ENCODE peak calls at places on chromosomes 13 and 19, in six cellular contexts. D is PC-9, A is B cell, T is GM12865, G is neural progenitor cell, E is cardiac fibroblast. Y is an unnamed sample.
A peak's percentile ranks its signal among the peaks of the same experiment; 100 is the strongest.

GRCh38 chr19:4814625-4815425 is 16.7 kb downstream of the TICAM1 start:
- DNase-seq in E (peak; percentile 40), D (no peak), G (no peak), A (no peak), T (no peak), Y (no peak)

GRCh38 chr13:106799731-106800335 is 231.9 kb upstream of the ARGLU1 start:
- DNase-seq in T (no peak), A (no peak), G (peak; percentile 78), D (no peak), E (no peak), Y (no peak)

GRCh38 chr19:18895038-18895827 is 725 bp downstream of the CERS1 start:
- DNase-seq in E (peak; percentile 35), T (peak; percentile 35), G (peak; percentile 90), A (peak; percentile 77), D (peak; percentile 68), Y (peak; percentile 44)

GRCh38 chr13:70585109-70585508 is 476.9 kb upstream of the KLHL1 start:
- DNase-seq in T (no peak), D (no peak), A (no peak), G (no peak), E (no peak), Y (no peak)

GRCh38 chr19:41442473-41443360 is at the start of gene ERICH4:
- DNase-seq in D (no peak), T (no peak), E (no peak), G (no peak), A (no peak), Y (no peak)

GRCh38 chr13:73849292-73849691 is 284.9 kb downstream of the KLF12 start:
- DNase-seq in E (peak; percentile 67), T (peak; percentile 60), D (no peak), A (no peak), G (peak; percentile 64), Y (peak; percentile 34)

GRCh38 chr13:20716951-20717350 is 13.5 kb downstream of the IL17D start:
- DNase-seq in E (no peak), G (peak; percentile 92), T (no peak), D (no peak), A (no peak), Y (no peak)

GRCh38 chr19:54248016-54248601 is 5.5 kb upstream of the LILRA6 start:
- DNase-seq in G (no peak), T (peak; percentile 21), E (peak; percentile 54), D (no peak), A (peak; percentile 36), Y (no peak)

GRCh38 chr19:29667390-29667783 is 2.1 kb downstream of the PLEKHF1 start:
- DNase-seq in A (no peak), D (no peak), E (no peak), G (no peak), T (no peak), Y (no peak)

GRCh38 chr19:7628589-7629311 is 595 bp downstream of the XAB2 start:
- DNase-seq in G (peak; percentile 40), T (no peak), D (no peak), A (no peak), E (no peak), Y (no peak)

GRCh38 chr13:32205426-32206096 is 109.6 kb downstream of the ZAR1L start:
- DNase-seq in E (no peak), G (no peak), D (no peak), A (no peak), T (no peak), Y (no peak)

GRCh38 chr13:111210488-111210887 is 95.4 kb downstream of the ARHGEF7 start:
- DNase-seq in D (peak; percentile 31), T (no peak), G (peak; percentile 45), E (peak; percentile 84), A (no peak), Y (peak; percentile 23)

GRCh38 chr13:34343413-34343812 is 525.5 kb downstream of the RFC3 start:
- DNase-seq in A (no peak), D (no peak), E (no peak), G (no peak), T (no peak), Y (no peak)

GRCh38 chr13:46386996-46387851 is at the start of gene RUBCNL:
- DNase-seq in T (peak; percentile 72), A (peak; percentile 78), E (peak; percentile 51), G (peak; percentile 84), D (no peak), Y (peak; percentile 68)

GRCh38 chr13:39102981-39103490 is 64.8 kb downstream of the NHLRC3 start:
- DNase-seq in E (no peak), G (no peak), D (no peak), T (no peak), A (no peak), Y (no peak)

GRCh38 chr19:45446295-45446694 is 21.5 kb upstream of the FOSB start:
- DNase-seq in D (no peak), E (peak; percentile 73), T (peak; percentile 62), A (no peak), G (peak; percentile 49), Y (peak; percentile 60)
- TF ChIP-seq CTCF in D (peak; percentile 64), E (peak; percentile 40), T (peak; percentile 45), A (peak; percentile 47), G (peak; percentile 43), Y (peak; percentile 31)

GRCh38 chr19:52535831-52536800 is 8.6 kb downstream of the ZNF808 start:
- DNase-seq in G (peak; percentile 96), A (peak; percentile 73), E (peak; percentile 84), D (no peak), T (peak; percentile 86), Y (peak; percentile 91)
- TF ChIP-seq CTCF in G (peak; percentile 28), A (no peak), E (peak; percentile 24), D (no peak), T (no peak), Y (no peak)

GRCh38 chr13:114263590-114263989 is 17.8 kb upstream of the UPF3A start:
- DNase-seq in A (no peak), G (no peak), D (no peak), T (peak; percentile 55), E (no peak), Y (no peak)
- TF ChIP-seq CTCF in A (no peak), G (no peak), D (no peak), T (no peak), E (no peak), Y (no peak)

GRCh38 chr19:39409886-39410619 is 2.4 kb upstream of the PLEKHG2 start:
- DNase-seq in G (peak; percentile 68), D (no peak), E (peak; percentile 74), T (peak; percentile 87), A (peak; percentile 92), Y (no peak)
- TF ChIP-seq CTCF in G (no peak), D (no peak), E (no peak), T (no peak), A (no peak), Y (no peak)

GRCh38 chr19:6551607-6552450 is 21.0 kb downstream of the TNFSF9 start:
- DNase-seq in D (no peak), E (peak; percentile 15), T (peak; percentile 90), A (peak; percentile 70), G (peak; percentile 83), Y (no peak)
- TF ChIP-seq CTCF in D (no peak), E (peak; percentile 12), T (peak; percentile 58), A (peak; percentile 47), G (peak; percentile 66), Y (no peak)

GRCh38 chr13:49436890-49437289 is 7.0 kb downstream of the CAB39L start:
- DNase-seq in E (peak; percentile 80), A (no peak), T (no peak), G (no peak), D (no peak), Y (peak; percentile 30)
- TF ChIP-seq CTCF in E (no peak), A (no peak), T (no peak), G (no peak), D (peak; percentile 51), Y (peak; percentile 14)

GRCh38 chr13:114023716-114024602 is 50.1 kb upstream of the C13orf46 start:
- DNase-seq in T (no peak), A (no peak), D (no peak), E (no peak), G (no peak), Y (no peak)
- TF ChIP-seq CTCF in T (no peak), A (no peak), D (peak; percentile 26), E (no peak), G (no peak), Y (peak; percentile 6)

DNA sequence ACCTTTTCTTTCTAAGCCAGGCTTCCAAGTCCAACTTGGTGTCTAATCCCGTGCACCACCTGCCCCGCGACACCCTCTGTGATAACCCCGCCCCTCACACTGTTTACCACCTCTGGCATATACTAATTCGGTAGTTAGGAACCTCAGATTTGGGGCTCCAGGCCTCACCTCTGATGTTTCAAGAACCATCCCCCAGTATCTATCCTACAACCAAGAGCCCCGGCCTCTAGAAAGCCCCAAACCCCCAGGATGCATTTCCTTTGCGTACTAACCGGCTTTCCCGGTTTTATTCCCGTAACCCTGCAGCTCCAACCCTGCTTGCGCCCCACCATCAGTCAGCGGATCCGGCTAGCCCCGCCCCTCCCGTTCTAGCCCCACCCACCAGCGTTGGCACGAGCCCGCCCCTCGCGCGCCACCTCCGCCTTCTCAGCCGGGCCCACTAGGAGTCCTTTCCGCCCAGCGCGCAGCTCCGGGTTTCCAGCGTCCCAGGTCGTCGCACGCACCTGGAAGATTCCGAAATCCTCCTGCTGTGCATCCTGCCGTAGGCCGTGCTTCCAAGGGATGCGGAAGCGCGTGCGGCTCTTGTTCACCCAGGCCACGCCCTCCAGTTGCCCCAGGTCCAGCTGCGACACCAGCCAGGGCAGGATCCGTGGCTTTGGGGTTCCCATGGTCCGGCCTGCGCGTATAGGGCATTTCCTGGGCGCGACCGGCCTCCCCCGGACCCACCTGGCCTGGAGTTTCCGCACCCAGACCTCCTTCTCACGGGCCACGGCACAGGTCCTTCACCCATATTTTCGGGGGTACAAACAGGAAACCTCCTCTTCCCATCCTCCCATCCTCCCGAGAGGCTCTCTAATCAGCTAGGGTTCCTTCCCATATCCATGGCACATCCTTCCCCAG is 1.2 kb downstream of the IRF3 start:
- DNase-seq in A (peak; percentile 95), D (peak; percentile 94), G (peak; percentile 93), T (peak; percentile 84), E (peak; percentile 79), Y (peak; percentile 96)
- TF ChIP-seq CTCF in A (peak; percentile 26), D (no peak), G (peak; percentile 20), T (peak; percentile 0), E (no peak), Y (no peak)

GRCh38 chr13:26186141-26186870 is 35.8 kb downstream of the RNF6 start:
- DNase-seq in D (peak; percentile 82), T (peak; percentile 99), G (peak; percentile 97), A (peak; percentile 88), E (peak; percentile 93), Y (peak; percentile 94)
- TF ChIP-seq CTCF in D (peak; percentile 63), T (peak; percentile 69), G (peak; percentile 66), A (peak; percentile 72), E (peak; percentile 55), Y (peak; percentile 50)

DNA sequence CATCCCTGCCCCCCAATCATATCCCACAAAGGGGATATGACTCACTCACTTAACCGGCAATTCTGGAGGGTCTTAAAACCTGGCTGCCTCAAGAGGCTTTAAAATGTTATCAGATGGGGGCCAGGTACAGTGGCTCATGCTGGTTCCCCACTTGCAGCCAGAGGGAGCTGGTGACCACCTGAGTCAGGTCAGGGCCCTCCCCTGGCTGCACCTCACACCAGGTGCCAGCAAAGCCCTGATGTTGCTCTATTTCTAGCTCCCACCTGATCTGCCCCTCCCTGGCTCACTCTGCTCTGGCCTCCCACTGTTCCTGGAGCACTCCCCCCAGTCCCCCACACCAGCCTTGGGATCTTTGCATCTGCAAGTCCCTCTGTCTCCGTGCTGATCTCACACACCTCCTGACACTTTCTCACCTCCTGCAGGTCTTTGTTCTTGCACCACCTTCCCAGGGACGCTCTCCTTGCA is 14.2 kb downstream of the HPN start:
- DNase-seq in T (peak; percentile 26), A (peak; percentile 51), D (no peak), E (no peak), G (peak; percentile 59), Y (peak; percentile 34)
- TF ChIP-seq CTCF in T (peak; percentile 39), A (peak; percentile 24), D (peak; percentile 68), E (no peak), G (peak; percentile 61), Y (peak; percentile 21)